ENCODE peak calls at places on chromosomes 2 and 18, in nine cellular contexts. M, W, N, F, G, H, A, L and S are unnamed samples.

GRCh38 chr18:22165049-22165602 is 4.3 kb upstream of the GATA6 start:
- DNase-seq in A (no peak), F (no peak), L (peak), N (no peak), G (no peak), W (no peak), M (no peak), H (no peak), S (peak)

GRCh38 chr2:39696838-39697237 is 31.1 kb downstream of the TMEM178A start:
- DNase-seq in L (no peak), A (no peak), N (no peak), W (peak), M (peak), F (peak), H (no peak), G (peak), S (peak)

GRCh38 chr2:44579136-44579836 is 217.5 kb downstream of the CAMKMT start:
- DNase-seq in W (peak), M (peak), N (no peak), G (no peak), L (no peak), A (no peak), F (no peak), H (no peak), S (peak)

GRCh38 chr2:196750977-196751631 is 48.4 kb downstream of the GTF3C3 start:
- DNase-seq in W (peak), L (peak), H (peak), G (peak), A (peak), F (peak), N (peak), M (peak), S (peak)

GRCh38 chr18:36454848-36455458 is 157.4 kb downstream of the FHOD3 start:
- DNase-seq in W (no peak), A (no peak), N (no peak), H (no peak), G (no peak), M (no peak), F (no peak), L (no peak), S (no peak)

GRCh38 chr2:17543131-17543660 is 2.7 kb downstream of the VSNL1 start:
- DNase-seq in L (no peak), N (no peak), H (no peak), A (no peak), G (no peak), W (no peak), M (no peak), F (no peak), S (no peak)

GRCh38 chr2:237996041-237996593 is 29.3 kb downstream of the UBE2F start:
- DNase-seq in H (no peak), G (peak), L (no peak), M (peak), A (no peak), W (peak), F (peak), N (no peak), S (peak)

GRCh38 chr2:85073061-85073460 is 60.1 kb upstream of the TCF7L1 start:
- DNase-seq in A (no peak), H (no peak), N (no peak), M (no peak), F (no peak), W (no peak), L (no peak), G (no peak), S (no peak)

GRCh38 chr2:207624170-207625013 is 802 bp downstream of the METTL21A start:
- DNase-seq in H (peak), L (peak), W (peak), G (peak), F (peak), A (peak), N (peak), M (peak), S (peak)

GRCh38 chr2:196167666-196168065 is 3.7 kb downstream of the STK17B start:
- DNase-seq in F (peak), M (peak), L (no peak), A (no peak), N (no peak), G (no peak), H (no peak), W (peak), S (no peak)

GRCh38 chr2:121211689-121212151 is 73.3 kb downstream of the TFCP2L1 start:
- DNase-seq in F (no peak), H (peak), G (no peak), L (no peak), N (no peak), A (no peak), W (no peak), M (no peak), S (no peak)

GRCh38 chr18:48679236-48679635 is 140.4 kb downstream of the CTIF start:
- DNase-seq in A (no peak), N (no peak), H (no peak), W (no peak), M (no peak), F (no peak), L (no peak), G (no peak), S (peak)

GRCh38 chr18:48682768-48683167 is 143.9 kb downstream of the CTIF start:
- DNase-seq in N (no peak), A (no peak), F (no peak), L (no peak), H (no peak), W (no peak), G (no peak), M (no peak), S (no peak)

GRCh38 chr18:48680339-48680738 is 141.5 kb downstream of the CTIF start:
- DNase-seq in H (no peak), F (no peak), M (no peak), L (no peak), A (no peak), N (no peak), G (no peak), W (no peak), S (peak)

GRCh38 chr18:48683197-48683596 is 144.4 kb downstream of the CTIF start:
- DNase-seq in F (no peak), W (no peak), H (no peak), N (no peak), L (no peak), M (no peak), G (no peak), A (no peak), S (no peak)

GRCh38 chr18:48680871-48681270 is 142.0 kb downstream of the CTIF start:
- DNase-seq in N (no peak), L (peak), H (peak), G (no peak), W (peak), A (no peak), F (peak), M (peak), S (peak)
- TF ChIP-seq CTCF in N (no peak), L (no peak), H (no peak), G (no peak), W (peak), A (no peak), F (peak), M (peak), S (peak)

GRCh38 chr2:129233751-129234406 is 745.6 kb upstream of the RAB6C start:
- DNase-seq in G (no peak), F (peak), L (no peak), W (no peak), M (peak), N (peak), H (no peak), A (no peak), S (no peak)
- TF ChIP-seq CTCF in G (no peak), F (no peak), L (no peak), W (no peak), M (no peak), N (peak), H (no peak), A (peak), S (no peak)

GRCh38 chr2:103289101-103289725 is 527.4 kb downstream of the TMEM182 start:
- DNase-seq in W (no peak), F (no peak), N (no peak), M (peak), A (no peak), L (no peak), G (no peak), H (no peak), S (no peak)
- TF ChIP-seq CTCF in W (no peak), F (peak), N (no peak), M (no peak), A (peak), L (no peak), G (no peak), H (no peak), S (no peak)

DNA sequence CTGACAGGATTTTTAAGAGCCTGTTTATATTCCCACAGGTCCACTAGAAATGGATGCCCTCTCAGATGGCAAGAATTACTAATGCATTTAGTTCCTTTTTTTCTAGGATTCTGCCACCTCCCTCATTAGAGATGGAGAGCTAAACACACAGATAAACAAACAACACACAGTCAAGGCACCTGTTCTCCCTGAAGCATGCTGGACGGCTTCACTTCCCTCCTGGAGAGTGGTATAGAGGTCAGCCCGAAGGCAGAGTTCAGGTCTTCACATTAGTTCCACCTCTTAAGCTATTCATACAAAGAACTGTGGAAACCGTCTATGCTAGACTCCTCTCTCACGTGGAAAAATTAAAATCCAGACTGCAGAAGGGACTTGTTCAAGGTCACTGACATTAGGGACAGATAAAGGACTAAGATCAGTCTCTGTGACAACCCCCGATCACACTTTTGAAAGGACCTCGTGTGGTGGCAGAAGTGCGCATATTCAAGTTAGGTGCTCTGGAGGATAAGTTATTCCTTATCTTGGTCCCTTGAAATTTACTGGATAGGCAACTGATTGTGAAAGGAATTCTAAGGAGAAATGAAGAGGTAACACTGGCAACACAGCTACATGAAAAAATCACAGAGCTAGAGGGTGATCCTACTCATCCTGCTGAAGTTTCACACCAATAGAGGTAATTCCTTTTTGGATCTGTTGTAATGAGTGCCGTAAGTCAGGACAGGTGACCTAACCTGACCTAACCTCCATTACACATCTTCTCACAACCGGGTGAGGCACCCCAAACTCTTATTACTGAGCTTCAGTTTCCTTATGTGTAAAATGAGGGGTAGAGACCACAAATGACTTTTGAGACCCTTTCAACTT is 75.1 kb downstream of the SPRED2 start:
- DNase-seq in W (no peak), H (no peak), M (no peak), A (no peak), L (no peak), N (peak), G (no peak), F (no peak), S (no peak)
- TF ChIP-seq CTCF in W (no peak), H (no peak), M (no peak), A (no peak), L (no peak), N (no peak), G (no peak), F (no peak), S (no peak)

GRCh38 chr2:67215214-67215613 is 181.9 kb upstream of the ETAA1 start:
- DNase-seq in H (no peak), M (peak), G (peak), N (peak), W (peak), A (peak), L (peak), F (peak), S (peak)
- TF ChIP-seq CTCF in H (no peak), M (peak), G (peak), N (peak), W (peak), A (peak), L (peak), F (peak), S (peak)

DNA sequence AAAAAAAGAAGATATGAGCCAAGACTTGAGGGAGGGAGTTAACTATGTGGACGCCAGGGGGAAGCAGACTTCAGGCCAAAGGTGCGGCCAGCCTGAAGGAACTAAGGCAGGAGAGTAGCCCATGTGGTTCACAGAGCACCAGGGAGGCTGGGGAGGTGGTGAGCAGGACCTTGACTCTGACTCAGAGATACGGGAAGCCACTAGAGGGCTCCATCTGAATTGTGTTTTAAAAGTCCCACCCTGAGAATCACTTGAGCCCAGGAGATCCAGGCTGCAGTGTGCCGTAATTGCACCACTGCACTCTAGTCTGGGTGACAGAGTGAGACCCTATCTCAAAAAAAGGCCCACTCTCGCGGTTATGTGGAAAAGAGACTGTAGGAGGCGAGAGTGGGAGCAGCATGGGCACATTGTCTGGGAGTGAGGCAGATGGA is 12.3 kb downstream of the CEP192 start:
- DNase-seq in F (peak), W (peak), M (peak), L (no peak), A (peak), H (no peak), N (peak), G (peak), S (peak)
- TF ChIP-seq CTCF in F (peak), W (peak), M (peak), L (no peak), A (peak), H (no peak), N (peak), G (peak), S (peak)

DNA sequence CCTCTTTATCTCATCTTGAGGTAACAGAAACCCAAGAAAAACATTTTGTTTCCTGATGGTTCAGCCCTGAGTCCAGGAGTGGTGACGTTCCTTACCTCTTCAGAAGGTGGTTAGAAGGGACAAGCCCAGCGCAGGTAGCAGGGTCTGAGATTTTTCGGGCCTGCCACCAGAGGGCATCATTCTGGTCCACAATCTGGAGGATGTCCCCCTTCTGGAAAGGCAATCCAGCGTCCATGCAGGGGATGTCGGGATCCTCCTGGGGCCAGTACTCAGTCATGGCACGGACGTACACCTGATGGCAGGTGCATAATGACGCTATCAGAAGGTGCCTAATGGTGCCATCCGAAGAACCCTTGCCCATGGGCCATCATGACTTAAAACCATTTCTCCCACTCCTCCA is 17.7 kb downstream of the MPP4 start:
- DNase-seq in G (no peak), L (no peak), N (peak), W (peak), M (peak), A (peak), F (no peak), H (no peak), S (no peak)
- TF ChIP-seq CTCF in G (peak), L (peak), N (peak), W (peak), M (peak), A (peak), F (peak), H (peak), S (peak)

DNA sequence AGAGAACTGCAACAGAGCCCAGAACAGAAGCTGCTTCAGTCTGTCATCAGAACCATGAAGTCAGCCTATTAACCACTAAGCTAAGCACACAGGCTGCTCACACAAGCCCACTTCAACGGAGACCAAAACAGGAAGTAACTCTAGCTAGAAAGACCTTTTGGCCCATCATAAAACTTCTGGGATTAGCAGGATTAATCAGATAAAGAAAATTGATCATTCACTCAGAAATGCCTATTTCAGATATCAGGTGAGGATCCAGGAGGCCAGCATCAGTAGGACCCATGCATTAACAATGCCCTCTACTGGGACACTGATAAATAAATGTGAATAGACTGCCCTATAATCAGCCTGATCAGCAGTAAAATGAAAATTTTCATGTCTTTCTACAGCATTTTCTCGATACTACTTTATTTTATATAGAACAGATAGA is 101.4 kb downstream of the WDPCP start:
- DNase-seq in F (no peak), A (no peak), L (no peak), M (peak), N (no peak), H (no peak), G (no peak), W (no peak), S (no peak)
- TF ChIP-seq CTCF in F (peak), A (peak), L (no peak), M (peak), N (peak), H (no peak), G (peak), W (no peak), S (no peak)

GRCh38 chr18:51323941-51324340 is 126.5 kb upstream of the MEX3C start:
- DNase-seq in N (no peak), F (no peak), H (no peak), L (no peak), A (no peak), M (no peak), W (no peak), G (no peak), S (no peak)

GRCh38 chr18:51321696-51322095 is 124.2 kb upstream of the MEX3C start:
- DNase-seq in H (no peak), G (no peak), L (no peak), W (no peak), F (no peak), M (peak), A (peak), N (no peak), S (peak)
- TF ChIP-seq CTCF in H (no peak), G (no peak), L (no peak), W (no peak), F (no peak), M (no peak), A (no peak), N (no peak), S (no peak)

DNA sequence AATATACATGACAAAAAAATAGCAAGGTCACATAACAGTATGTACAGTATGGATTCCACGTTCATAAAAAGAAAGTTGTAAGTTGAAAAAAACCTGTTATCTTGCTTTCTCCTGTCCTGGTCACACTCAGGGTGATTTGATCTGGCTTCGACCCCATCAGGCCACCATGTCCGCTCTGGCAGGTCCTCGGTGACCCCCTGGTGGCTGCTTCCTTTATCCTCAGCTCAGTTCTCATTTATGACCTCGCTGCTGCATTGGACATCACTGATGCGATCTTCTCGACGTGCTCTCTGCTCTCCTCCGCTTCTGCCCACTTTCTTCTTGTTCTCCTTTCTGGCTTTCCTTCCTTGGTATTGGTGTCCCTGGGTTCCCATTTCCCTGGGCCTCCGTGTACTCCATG is 29.7 kb downstream of the DGKD start:
- DNase-seq in G (no peak), M (no peak), F (no peak), A (no peak), H (no peak), N (no peak), L (no peak), W (no peak), S (no peak)
- TF ChIP-seq CTCF in G (peak), M (peak), F (no peak), A (no peak), H (no peak), N (peak), L (no peak), W (peak), S (peak)